ENCODE peak calls at places on chromosome 18, in six cellular contexts. M is anterior cingulate cortex; S is activated naive CD4-positive, alpha-beta T cell; R is fibroblast of the conjunctiva; K is HTR-8/SVneo; J is left cardiac atrium. Y is an unnamed sample.

GRCh38 chr18:36454258-36454657 is 156.7 kb downstream of the FHOD3 start:
- DNase-seq in R (no peak), S (no peak), J (no peak), M (no peak), K (no peak), Y (no peak)

GRCh38 chr18:22667616-22668422 is 250.1 kb upstream of the CTAGE1 start:
- DNase-seq in J (no peak), K (peak; percentile 30), M (no peak), S (no peak), R (no peak), Y (no peak)

GRCh38 chr18:26686532-26686931 is 138.2 kb upstream of the KCTD1 start:
- DNase-seq in S (no peak), R (no peak), M (no peak), K (no peak), J (no peak), Y (no peak)

GRCh38 chr18:41326311-41326710 is 628.7 kb upstream of the PIK3C3 start:
- DNase-seq in K (no peak), S (no peak), R (no peak), M (no peak), J (no peak), Y (no peak)

GRCh38 chr18:43422483-43422882 is 145.2 kb upstream of the SYT4 start:
- DNase-seq in K (no peak), J (no peak), R (no peak), S (no peak), M (no peak), Y (no peak)

GRCh38 chr18:50727721-50728470 is 91.9 kb downstream of the MRO start:
- DNase-seq in M (no peak), K (no peak), S (no peak), R (no peak), J (no peak), Y (no peak)

GRCh38 chr18:51425475-51425874 is 228.0 kb upstream of the MEX3C start:
- DNase-seq in R (no peak), J (no peak), M (no peak), K (no peak), S (no peak), Y (no peak)

GRCh38 chr18:78309307-78309706 is 670.3 kb upstream of the SALL3 start:
- DNase-seq in J (no peak), K (no peak), M (no peak), R (no peak), S (no peak), Y (no peak)

GRCh38 chr18:9392726-9393125 is 58.2 kb downstream of the TWSG1 start:
- DNase-seq in R (no peak), S (no peak), K (no peak), J (no peak), M (no peak), Y (no peak)

GRCh38 chr18:54696616-54697293 is 105.7 kb downstream of the DYNAP start:
- DNase-seq in S (no peak), R (no peak), K (no peak), J (no peak), M (no peak), Y (no peak)

GRCh38 chr18:61921621-61922235 is 28.9 kb upstream of the RNF152 start:
- DNase-seq in K (no peak), J (no peak), M (no peak), R (no peak), S (no peak), Y (no peak)

GRCh38 chr18:24536326-24536725 is 75.9 kb downstream of the HRH4 start:
- DNase-seq in S (no peak), K (no peak), J (no peak), M (no peak), R (no peak), Y (no peak)

GRCh38 chr18:74197705-74198341 is 49.5 kb downstream of the TIMM21 start:
- DNase-seq in M (no peak), J (no peak), K (no peak), R (no peak), S (no peak), Y (no peak)

GRCh38 chr18:961644-962355 is 57.1 kb downstream of the ADCYAP1 start:
- DNase-seq in J (peak; percentile 25), K (peak; percentile 45), S (no peak), R (peak; percentile 18), M (no peak), Y (peak; percentile 58)

GRCh38 chr18:29156531-29156930 is 979.6 kb upstream of the CDH2 start:
- DNase-seq in K (no peak), R (no peak), M (no peak), J (no peak), S (no peak), Y (no peak)

GRCh38 chr18:36378194-36378593 is 80.7 kb downstream of the FHOD3 start:
- DNase-seq in M (no peak), R (no peak), S (no peak), J (no peak), K (no peak), Y (no peak)

GRCh38 chr18:34928068-34928753 is 113.0 kb upstream of the MAPRE2 start:
- DNase-seq in M (no peak), K (no peak), R (no peak), S (no peak), J (no peak), Y (no peak)

GRCh38 chr18:9867454-9867732 is 18.4 kb upstream of the TXNDC2 start:
- DNase-seq in S (no peak), R (no peak), M (no peak), K (no peak), J (no peak), Y (no peak)

GRCh38 chr18:3441290-3441689 is 8.7 kb upstream of the TGIF1 start:
- DNase-seq in S (no peak), R (no peak), J (peak; percentile 32), M (no peak), K (no peak), Y (peak; percentile 51)

GRCh38 chr18:47898055-47898454 is 32.4 kb downstream of the SMAD2 start:
- DNase-seq in S (no peak), J (no peak), K (no peak), M (no peak), R (no peak), Y (no peak)

GRCh38 chr18:78983530-78983929 is 3.9 kb downstream of the SALL3 start:
- DNase-seq in J (no peak), S (no peak), K (no peak), M (no peak), R (no peak), Y (no peak)

GRCh38 chr18:59385191-59385590 is 26.1 kb upstream of the LMAN1 start:
- DNase-seq in M (no peak), R (no peak), J (no peak), S (no peak), K (no peak), Y (no peak)

GRCh38 chr18:12773369-12773768 is 70.5 kb downstream of the PSMG2 start:
- DNase-seq in M (no peak), J (no peak), S (no peak), R (no peak), K (no peak), Y (peak; percentile 1)

GRCh38 chr18:68733693-68734092 is 18.8 kb upstream of the TMX3 start:
- DNase-seq in R (no peak), S (no peak), M (no peak), J (no peak), K (no peak), Y (no peak)

GRCh38 chr18:49911414-49911813 is 98.1 kb upstream of the ACAA2 start:
- DNase-seq in J (no peak), K (no peak), S (no peak), M (no peak), R (no peak), Y (no peak)

GRCh38 chr18:36809590-36810381 is 19.0 kb downstream of the TPGS2 start:
- DNase-seq in K (peak; percentile 48), J (no peak), M (no peak), R (peak; percentile 51), S (no peak), Y (peak; percentile 49)

GRCh38 chr18:32759768-32760167 is 13.1 kb downstream of the KLHL14 start:
- DNase-seq in M (no peak), R (no peak), S (no peak), K (no peak), J (no peak), Y (no peak)

GRCh38 chr18:48663931-48664847 is 125.4 kb downstream of the CTIF start:
- DNase-seq in R (no peak), S (no peak), J (peak; percentile 72), M (peak; percentile 59), K (peak; percentile 56), Y (peak; percentile 86)

GRCh38 chr18:62585274-62586147 is 62.7 kb downstream of the ZCCHC2 start:
- DNase-seq in R (no peak), M (no peak), S (no peak), J (no peak), K (no peak), Y (no peak)

GRCh38 chr18:36640005-36640952 is 188.5 kb downstream of the TPGS2 start:
- DNase-seq in M (no peak), S (no peak), R (no peak), K (no peak), J (no peak), Y (no peak)

GRCh38 chr18:33761363-33761762 is 183.3 kb downstream of the ASXL3 start:
- DNase-seq in S (no peak), K (no peak), R (no peak), M (no peak), J (no peak), Y (no peak)

GRCh38 chr18:9877655-9878014 is 8.1 kb upstream of the TXNDC2 start:
- DNase-seq in K (no peak), R (no peak), M (no peak), J (no peak), S (no peak), Y (no peak)

Y was measured in ecto neural progenitor cell.